ENCODE peak calls at places on chromosomes 2 and 18, in five cellular contexts. F, C, T, E and B are unnamed samples.

GRCh38 chr2:43520919-43521318 is 74.9 kb downstream of the THADA start:
- DNase-seq in F (no peak), C (no peak), T (no peak), E (no peak), B (no peak)

GRCh38 chr2:241546771-241547498 is 11.6 kb upstream of the BOK start:
- DNase-seq in F (no peak), C (peak), T (no peak), E (peak), B (no peak)

GRCh38 chr18:75211721-75212625 is 1.4 kb downstream of the TSHZ1 start:
- DNase-seq in F (peak), C (no peak), T (no peak), E (no peak), B (peak)

GRCh38 chr18:26656944-26657536 is 108.7 kb upstream of the KCTD1 start:
- DNase-seq in F (peak), C (peak), T (peak), E (peak), B (peak)

GRCh38 chr2:38239452-38239851 is 137.6 kb downstream of the ATL2 start:
- DNase-seq in F (peak), C (peak), T (no peak), E (no peak), B (no peak)

GRCh38 chr2:179460530-179460929 is 195.9 kb upstream of the SESTD1 start:
- DNase-seq in F (peak), C (peak), T (peak), E (peak), B (no peak)

GRCh38 chr2:26462511-26463251 is 15.2 kb downstream of the OTOF start:
- DNase-seq in F (peak), C (peak), T (no peak), E (peak), B (no peak)

GRCh38 chr2:82998770-82999169 is 1460.3 kb downstream of the SUCLG1 start:
- DNase-seq in F (no peak), C (no peak), T (no peak), E (no peak), B (no peak)

GRCh38 chr18:13470555-13471494 is 252.3 kb downstream of the LDLRAD4 start:
- DNase-seq in F (no peak), C (no peak), T (no peak), E (no peak), B (no peak)

GRCh38 chr18:48470484-48471180 is 61.4 kb upstream of the ZBTB7C start:
- DNase-seq in F (no peak), C (no peak), T (no peak), E (no peak), B (no peak)

GRCh38 chr2:224027912-224028311 is 11.2 kb downstream of the SERPINE2 start:
- DNase-seq in F (no peak), C (no peak), T (no peak), E (no peak), B (no peak)

GRCh38 chr2:28688784-28689183 is 62.8 kb upstream of the PPP1CB start:
- DNase-seq in F (no peak), C (no peak), T (no peak), E (no peak), B (no peak)

GRCh38 chr2:191516260-191516659 is 161.7 kb upstream of the NABP1 start:
- DNase-seq in F (no peak), C (no peak), T (no peak), E (no peak), B (no peak)

GRCh38 chr2:740446-741293 is 63.5 kb upstream of the TMEM18 start:
- DNase-seq in F (peak), C (peak), T (peak), E (peak), B (peak)

GRCh38 chr2:19124135-19124534 is 234.3 kb downstream of the OSR1 start:
- DNase-seq in F (peak), C (peak), T (no peak), E (peak), B (no peak)

GRCh38 chr2:224646242-224646846 is 61.2 kb upstream of the CUL3 start:
- DNase-seq in F (no peak), C (no peak), T (no peak), E (peak), B (no peak)

GRCh38 chr18:25449046-25449445 is 97.1 kb upstream of the ZNF521 start:
- DNase-seq in F (no peak), C (no peak), T (no peak), E (no peak), B (no peak)

GRCh38 chr2:102141915-102142828 is at the start of gene IL1R1:
- DNase-seq in F (peak), C (peak), T (no peak), E (peak), B (peak)

GRCh38 chr2:133812826-133813617 is 244.8 kb upstream of the NCKAP5 start:
- DNase-seq in F (peak), C (peak), T (no peak), E (peak), B (no peak)

GRCh38 chr2:236499691-236500573 is 69.7 kb upstream of the ACKR3 start:
- DNase-seq in F (no peak), C (peak), T (no peak), E (no peak), B (no peak)

GRCh38 chr2:166375736-166376487 is at the start of gene SCN9A:
- DNase-seq in F (peak), C (peak), T (no peak), E (peak), B (peak)

GRCh38 chr2:115908731-115909130 is 1466.3 kb downstream of the DPP10 start:
- DNase-seq in F (no peak), C (no peak), T (no peak), E (no peak), B (no peak)

GRCh38 chr2:27305516-27305915 is 2.7 kb downstream of the UCN start:
- DNase-seq in F (no peak), C (no peak), T (no peak), E (no peak), B (no peak)

GRCh38 chr2:117411983-117412382 is 402.5 kb upstream of the DDX18 start:
- DNase-seq in F (no peak), C (no peak), T (no peak), E (no peak), B (no peak)

GRCh38 chr2:40300391-40300790 is 151.5 kb downstream of the SLC8A1 start:
- DNase-seq in F (no peak), C (no peak), T (no peak), E (no peak), B (no peak)

GRCh38 chr18:11149441-11150270 is at the start of gene PIEZO2:
- DNase-seq in F (no peak), C (peak), T (no peak), E (peak), B (peak)

GRCh38 chr18:38427234-38427633 is 861.6 kb upstream of the CELF4 start:
- DNase-seq in F (no peak), C (no peak), T (no peak), E (no peak), B (no peak)

GRCh38 chr2:160354677-160355076 is 138.9 kb downstream of the RBMS1 start:
- DNase-seq in F (no peak), C (no peak), T (no peak), E (no peak), B (no peak)

GRCh38 chr2:207601774-207602173 is 23.4 kb downstream of the METTL21A start:
- DNase-seq in F (no peak), C (peak), T (no peak), E (peak), B (no peak)

GRCh38 chr2:96815326-96816126 is 542 bp upstream of the CNNM3 start:
- DNase-seq in F (peak), C (peak), T (no peak), E (peak), B (no peak)

GRCh38 chr2:63613391-63613901 is 24.7 kb downstream of the MDH1 start:
- DNase-seq in F (no peak), C (peak), T (no peak), E (no peak), B (no peak)

GRCh38 chr18:77042583-77042982 is 90.0 kb downstream of the MBP start:
- DNase-seq in F (no peak), C (no peak), T (no peak), E (no peak), B (no peak)

GRCh38 chr2:23426284-23426905 is 41.4 kb downstream of the KLHL29 start:
- DNase-seq in F (no peak), C (peak), T (no peak), E (peak), B (no peak)

GRCh38 chr2:120542911-120543527 is 192.6 kb upstream of the GLI2 start:
- DNase-seq in F (no peak), C (no peak), T (no peak), E (no peak), B (no peak)

GRCh38 chr2:151637284-151637781 is 96.9 kb downstream of the NEB start:
- DNase-seq in F (no peak), C (no peak), T (no peak), E (peak), B (no peak)

GRCh38 chr2:128324008-128324896 is 5.6 kb upstream of the HS6ST1 start:
- DNase-seq in F (no peak), C (no peak), T (no peak), E (no peak), B (peak)

GRCh38 chr18:12884521-12885323 is 685 bp upstream of the PTPN2 start:
- DNase-seq in F (no peak), C (no peak), T (no peak), E (peak), B (no peak)

GRCh38 chr2:213934560-213934959 is 476.3 kb upstream of the VWC2L start:
- DNase-seq in F (peak), C (peak), T (no peak), E (peak), B (no peak)

GRCh38 chr2:230930149-230930780 is 5.2 kb upstream of the GPR55 start:
- DNase-seq in F (no peak), C (no peak), T (peak), E (no peak), B (no peak)

GRCh38 chr2:230932556-230933511 is 7.8 kb upstream of the GPR55 start:
- DNase-seq in F (peak), C (no peak), T (no peak), E (peak), B (no peak)

GRCh38 chr2:230929381-230930148 is 4.5 kb upstream of the GPR55 start:
- DNase-seq in F (no peak), C (no peak), T (peak), E (no peak), B (no peak)

GRCh38 chr2:230931556-230932231 is 6.7 kb upstream of the GPR55 start:
- DNase-seq in F (no peak), C (no peak), T (no peak), E (no peak), B (no peak)

DNA sequence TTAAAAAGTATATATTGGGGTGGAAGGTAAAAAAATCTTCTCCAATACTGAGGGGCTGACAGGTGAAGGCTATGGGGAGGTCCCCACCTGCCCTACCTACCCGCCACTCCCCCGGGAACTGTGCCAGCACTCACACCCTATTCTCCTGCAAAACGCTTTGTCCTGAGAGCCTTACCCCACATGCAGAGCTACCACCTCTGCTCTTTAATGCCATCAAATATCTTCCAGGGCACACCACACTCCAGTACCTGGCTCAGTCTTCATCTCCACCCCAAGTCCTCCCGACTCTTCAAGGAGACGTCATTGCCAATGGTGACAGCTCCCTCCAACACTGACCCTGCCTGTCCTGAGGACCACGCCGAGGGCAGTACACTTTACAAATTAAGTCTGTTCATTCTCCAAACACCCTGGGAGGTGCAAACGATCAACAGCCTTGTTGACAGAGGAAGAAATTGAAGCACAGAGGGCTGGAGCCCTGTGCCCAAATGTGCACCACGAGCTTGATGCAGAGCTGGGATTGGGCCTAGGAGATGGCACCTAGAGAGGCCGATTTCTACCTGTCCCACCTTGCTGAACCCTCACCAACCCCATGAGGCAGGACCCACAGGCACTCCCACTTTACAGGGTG is 6.0 kb upstream of the GPR55 start:
- DNase-seq in F (no peak), C (no peak), T (peak), E (no peak), B (no peak)
- TF ChIP-seq CTCF in F (no peak), C (no peak), T (no peak), E (no peak), B (no peak)

DNA sequence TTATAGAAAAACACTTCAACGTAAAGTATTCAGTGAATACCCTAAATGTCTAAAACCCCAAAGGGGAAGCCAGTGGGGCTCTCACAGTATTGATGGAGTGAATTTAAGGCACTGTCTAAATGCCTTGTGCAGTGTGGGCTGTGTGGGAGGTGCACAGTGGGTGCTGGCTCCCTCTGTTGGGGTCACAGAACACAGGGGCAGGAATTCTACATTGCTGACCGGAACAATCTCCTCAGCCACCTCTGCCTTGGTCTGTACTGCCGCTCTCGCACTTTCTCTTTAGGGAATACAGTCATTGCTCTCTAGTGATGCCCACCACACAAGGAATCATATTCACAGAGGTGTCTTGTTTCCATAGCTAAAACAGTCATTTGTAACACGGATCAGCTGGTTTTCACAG is 45.4 kb downstream of the SPRED2 start:
- DNase-seq in F (no peak), C (no peak), T (no peak), E (no peak), B (no peak)
- TF ChIP-seq CTCF in F (no peak), C (no peak), T (no peak), E (no peak), B (no peak)

DNA sequence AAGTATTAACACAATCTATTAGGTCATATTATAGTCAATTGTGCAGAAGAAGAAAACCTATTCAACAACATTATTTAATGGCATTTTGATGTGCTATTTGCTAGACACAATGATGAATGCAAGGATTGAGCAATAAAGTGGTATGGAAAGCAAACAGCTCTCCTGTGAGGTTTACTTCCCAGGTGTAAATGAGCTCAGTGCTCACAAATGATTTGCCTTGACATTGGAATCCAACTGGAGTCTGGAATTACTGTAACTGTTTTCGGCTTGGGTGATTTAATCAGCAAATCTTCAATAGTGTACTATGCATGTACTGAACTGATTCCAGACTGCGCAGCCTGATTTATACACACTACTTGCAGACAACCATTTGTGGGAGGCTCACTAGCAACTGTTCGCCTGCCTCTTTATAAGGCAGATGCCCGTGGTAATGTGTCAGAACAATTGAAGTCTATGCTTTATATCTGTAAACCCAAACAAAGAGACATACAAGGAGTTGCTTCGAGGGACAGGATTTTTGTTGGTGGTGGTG is 27.9 kb upstream of the SOX11 start:
- DNase-seq in F (no peak), C (no peak), T (no peak), E (no peak), B (no peak)
- TF ChIP-seq CTCF in F (no peak), C (no peak), T (no peak), E (no peak), B (no peak)

GRCh38 chr2:106596844-106597243 is 109.7 kb downstream of the CD8B2 start:
- DNase-seq in F (no peak), C (no peak), T (no peak), E (no peak), B (no peak)
- TF ChIP-seq CTCF in F (peak), C (peak), T (no peak), E (peak), B (peak)

GRCh38 chr18:51196811-51197660 is 445 bp downstream of the MEX3C start:
- DNase-seq in F (peak), C (peak), T (no peak), E (peak), B (peak)

GRCh38 chr18:51195602-51196115 is 1.8 kb downstream of the MEX3C start:
- DNase-seq in F (peak), C (peak), T (no peak), E (peak), B (no peak)

GRCh38 chr18:51195086-51195601 is 2.3 kb downstream of the MEX3C start:
- DNase-seq in F (no peak), C (no peak), T (no peak), E (peak), B (no peak)

GRCh38 chr18:51196116-51196810 is 1.2 kb downstream of the MEX3C start:
- DNase-seq in F (no peak), C (no peak), T (peak), E (peak), B (no peak)

DNA sequence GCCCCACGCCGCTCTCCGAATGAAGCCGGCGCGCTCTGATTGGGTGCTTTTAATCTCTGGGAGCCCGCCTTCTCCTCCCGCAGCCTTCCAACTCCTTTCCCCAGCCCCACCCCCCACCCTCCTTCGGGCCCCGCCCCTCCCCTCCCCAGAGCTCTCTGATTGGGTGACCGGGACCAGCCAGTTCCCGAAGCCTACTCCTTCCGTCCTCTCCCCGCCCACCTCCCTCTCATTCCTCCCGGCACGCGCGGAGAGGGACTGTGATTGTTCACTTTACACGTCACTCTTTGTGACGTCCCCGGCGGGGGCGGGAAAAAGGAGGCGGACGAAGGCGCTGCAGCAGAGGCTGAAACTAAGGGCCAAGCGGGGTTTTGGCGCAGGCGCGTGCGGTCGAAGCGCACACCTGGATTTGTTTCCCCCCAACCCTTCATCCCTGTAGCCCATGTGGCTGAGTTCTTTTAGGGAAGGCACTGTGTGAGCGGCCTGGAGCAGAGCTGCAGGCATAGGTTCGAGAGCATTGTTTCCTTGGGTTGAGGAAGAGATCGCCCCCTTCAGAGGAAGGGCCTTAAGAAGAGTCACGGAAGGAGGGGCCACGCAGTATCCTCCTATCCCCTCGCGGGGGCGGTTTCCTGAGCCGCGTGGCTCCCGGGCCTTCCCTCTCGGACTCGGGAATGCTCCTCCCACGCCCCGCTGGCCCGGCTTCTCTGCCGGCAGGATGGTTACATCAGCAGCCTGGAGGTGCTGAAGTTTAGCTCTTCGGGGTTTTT is at the start of gene MEX3C:
- DNase-seq in F (peak), C (peak), T (peak), E (peak), B (peak)
- TF ChIP-seq CTCF in F (peak), C (peak), T (no peak), E (peak), B (peak)

GRCh38 chr2:109102588-109103233 is 26.3 kb upstream of the SH3RF3 start:
- DNase-seq in F (no peak), C (no peak), T (no peak), E (no peak), B (no peak)
- TF ChIP-seq CTCF in F (no peak), C (no peak), T (no peak), E (no peak), B (no peak)

GRCh38 chr2:10331033-10331701 is 28.5 kb downstream of the HPCAL1 start:
- DNase-seq in F (no peak), C (peak), T (no peak), E (peak), B (no peak)
- TF ChIP-seq CTCF in F (no peak), C (no peak), T (no peak), E (no peak), B (no peak)

GRCh38 chr2:205564761-205565160 is 117.5 kb upstream of the NRP2 start:
- DNase-seq in F (no peak), C (no peak), T (no peak), E (no peak), B (no peak)
- TF ChIP-seq CTCF in F (no peak), C (no peak), T (no peak), E (no peak), B (no peak)

GRCh38 chr2:132678498-132678897 is 8.5 kb upstream of the LYPD1 start:
- DNase-seq in F (no peak), C (peak), T (no peak), E (no peak), B (no peak)
- TF ChIP-seq CTCF in F (no peak), C (no peak), T (no peak), E (no peak), B (no peak)